ENCODE peak calls at places on chromosome 22, in five cellular contexts. L is brain microvascular endothelial cell, W is kidney epithelial cell, H is GM23338, T is GM06990. M is an unnamed sample.

GRCh38 chr22:37032535-37033460 is 13.3 kb downstream of the MPST start:
- DNase-seq in L (no peak), W (peak; percentile 83), H (peak; percentile 54), T (no peak), M (peak; percentile 93)

GRCh38 chr22:47940211-47940610 is 1177.8 kb downstream of the TBC1D22A start:
- DNase-seq in L (no peak), W (no peak), H (no peak), T (no peak), M (no peak)

GRCh38 chr22:26681395-26681821 is 24.0 kb downstream of the MIAT start:
- DNase-seq in L (peak; percentile 88), W (no peak), H (peak; percentile 90), T (no peak), M (no peak)

GRCh38 chr22:50045211-50046018 is 12.7 kb downstream of the TTLL8 start:
- DNase-seq in L (no peak), W (no peak), H (no peak), T (no peak), M (no peak)

GRCh38 chr22:17085277-17086091 is 684 bp downstream of the IL17RA start:
- DNase-seq in L (no peak), W (no peak), H (peak; percentile 46), T (peak; percentile 49), M (no peak)

GRCh38 chr22:28923826-28924732 is 40.7 kb downstream of the ZNRF3 start:
- DNase-seq in L (no peak), W (no peak), H (peak; percentile 30), T (no peak), M (no peak)

GRCh38 chr22:30609260-30610185 is 2.5 kb downstream of the TCN2 start:
- DNase-seq in L (peak; percentile 80), W (peak; percentile 81), H (peak; percentile 15), T (peak; percentile 47), M (peak; percentile 81)

GRCh38 chr22:37079668-37080171 is 28.2 kb downstream of the KCTD17 start:
- DNase-seq in L (peak; percentile 21), W (no peak), H (no peak), T (no peak), M (no peak)

GRCh38 chr22:30324008-30324730 is 2.6 kb downstream of the TBC1D10A start:
- DNase-seq in L (no peak), W (no peak), H (no peak), T (no peak), M (no peak)

GRCh38 chr22:49763696-49764095 is 64.0 kb downstream of the BRD1 start:
- DNase-seq in L (no peak), W (no peak), H (no peak), T (no peak), M (no peak)

GRCh38 chr22:39690901-39691620 is 120.5 kb downstream of the CACNA1I start:
- DNase-seq in L (no peak), W (no peak), H (peak; percentile 74), T (no peak), M (no peak)

GRCh38 chr22:49147617-49148175 is 680.0 kb downstream of the BRD1 start:
- DNase-seq in L (no peak), W (no peak), H (no peak), T (no peak), M (no peak)

GRCh38 chr22:40954095-40954494 is 2.9 kb downstream of the RBX1 start:
- DNase-seq in L (no peak), W (no peak), H (no peak), T (no peak), M (no peak)

GRCh38 chr22:36027960-36028645 is 521 bp downstream of the RBFOX2 start:
- DNase-seq in L (no peak), W (no peak), H (peak; percentile 74), T (peak; percentile 6), M (no peak)

GRCh38 chr22:37343343-37343742 is 61.0 kb downstream of the CYTH4 start:
- DNase-seq in L (no peak), W (no peak), H (no peak), T (no peak), M (no peak)

GRCh38 chr22:41695211-41695610 is 4.1 kb upstream of the MEI1 start:
- DNase-seq in L (no peak), W (no peak), H (no peak), T (no peak), M (no peak)

GRCh38 chr22:45527456-45527855 is 24.8 kb downstream of the FBLN1 start:
- DNase-seq in L (no peak), W (no peak), H (no peak), T (no peak), M (no peak)

GRCh38 chr22:30423296-30423958 is 2.1 kb upstream of the MTFP1 start:
- DNase-seq in L (no peak), W (no peak), H (peak; percentile 87), T (no peak), M (no peak)

GRCh38 chr22:28950567-28951411 is 67.4 kb downstream of the ZNRF3 start:
- DNase-seq in L (no peak), W (no peak), H (no peak), T (no peak), M (no peak)

GRCh38 chr22:27347951-27348350 is 453.6 kb downstream of the MN1 start:
- DNase-seq in L (no peak), W (peak; percentile 71), H (no peak), T (no peak), M (no peak)

GRCh38 chr22:17633998-17634323 is 4.6 kb upstream of the BCL2L13 start:
- DNase-seq in L (no peak), W (no peak), H (no peak), T (no peak), M (no peak)

DNA sequence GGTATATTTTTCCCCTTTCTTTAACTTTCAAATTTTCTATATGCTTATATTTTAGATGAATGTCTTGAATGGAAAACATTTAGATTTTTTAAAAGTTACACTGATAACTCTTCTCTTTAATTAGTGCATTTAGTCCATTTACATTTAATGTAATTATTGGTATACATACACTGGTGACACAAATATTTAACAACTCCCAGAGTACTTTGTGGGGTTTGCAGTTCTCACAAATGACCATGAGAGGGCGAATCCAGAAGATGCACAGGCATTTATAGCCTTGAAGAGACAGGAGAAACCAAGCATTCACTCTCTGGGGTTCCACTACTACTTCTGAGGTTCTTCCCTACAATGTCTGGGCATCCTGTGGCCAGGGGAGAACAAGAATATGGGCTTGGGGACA is 125.1 kb downstream of the TIMP3 start:
- DNase-seq in L (peak; percentile 39), W (no peak), H (peak; percentile 80), T (no peak), M (peak; percentile 53)
- TF ChIP-seq CTCF in L (peak; percentile 76), W (peak; percentile 70), H (peak; percentile 78), T (peak; percentile 60), M (peak; percentile 58)

DNA sequence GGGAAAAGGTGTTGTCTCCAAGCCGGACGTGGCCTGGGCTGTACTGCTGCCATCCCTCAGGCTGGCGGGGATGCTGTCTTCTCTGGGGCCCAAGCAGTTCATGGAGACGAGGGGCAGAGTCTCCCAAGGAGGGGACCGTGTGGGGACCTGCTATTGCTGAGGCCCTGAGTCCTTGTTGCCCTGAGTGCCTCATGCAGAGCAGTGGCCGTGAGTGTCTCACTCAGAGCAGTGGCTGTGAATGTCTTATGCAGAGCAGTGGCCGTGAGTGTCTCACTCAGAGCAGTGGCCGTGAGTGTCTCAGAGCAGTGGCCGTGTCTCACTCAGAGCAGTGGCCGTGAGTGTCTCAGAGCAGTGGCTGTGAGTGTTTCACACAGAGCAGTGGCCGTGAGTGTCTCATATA is 54.7 kb downstream of the GRAMD4 start:
- DNase-seq in L (no peak), W (no peak), H (no peak), T (no peak), M (no peak)
- H3K4me3 ChIP-seq in L (no peak overlapping the region), W (no peak overlapping the region), H (no peak overlapping the region), T (no peak overlapping the region), M (no peak overlapping the region)

GRCh38 chr22:19937616-19938473 is 3.7 kb upstream of the COMT start:
- DNase-seq in L (no peak), W (no peak), H (no peak), T (no peak), M (no peak)
- H3K27me3 ChIP-seq in L (no peaks in the 10 kb centered on the region), W (no peaks in the 10 kb centered on the region), H (no peaks in the 10 kb centered on the region), T (no peaks in the 10 kb centered on the region), M (no peaks in the 10 kb centered on the region)

GRCh38 chr22:44333847-44334635 is 21.3 kb upstream of the SHISAL1 start:
- DNase-seq in L (no peak), W (no peak), H (no peak), T (no peak), M (no peak)

GRCh38 chr22:44332946-44333345 is 20.2 kb upstream of the SHISAL1 start:
- DNase-seq in L (no peak), W (no peak), H (no peak), T (no peak), M (no peak)

GRCh38 chr22:44335903-44336803 is 23.4 kb upstream of the SHISAL1 start:
- DNase-seq in L (no peak), W (no peak), H (peak; percentile 39), T (no peak), M (peak; percentile 20)

GRCh38 chr22:44336962-44337657 is 24.4 kb upstream of the SHISAL1 start:
- DNase-seq in L (no peak), W (no peak), H (peak; percentile 38), T (no peak), M (peak; percentile 5)

DNA sequence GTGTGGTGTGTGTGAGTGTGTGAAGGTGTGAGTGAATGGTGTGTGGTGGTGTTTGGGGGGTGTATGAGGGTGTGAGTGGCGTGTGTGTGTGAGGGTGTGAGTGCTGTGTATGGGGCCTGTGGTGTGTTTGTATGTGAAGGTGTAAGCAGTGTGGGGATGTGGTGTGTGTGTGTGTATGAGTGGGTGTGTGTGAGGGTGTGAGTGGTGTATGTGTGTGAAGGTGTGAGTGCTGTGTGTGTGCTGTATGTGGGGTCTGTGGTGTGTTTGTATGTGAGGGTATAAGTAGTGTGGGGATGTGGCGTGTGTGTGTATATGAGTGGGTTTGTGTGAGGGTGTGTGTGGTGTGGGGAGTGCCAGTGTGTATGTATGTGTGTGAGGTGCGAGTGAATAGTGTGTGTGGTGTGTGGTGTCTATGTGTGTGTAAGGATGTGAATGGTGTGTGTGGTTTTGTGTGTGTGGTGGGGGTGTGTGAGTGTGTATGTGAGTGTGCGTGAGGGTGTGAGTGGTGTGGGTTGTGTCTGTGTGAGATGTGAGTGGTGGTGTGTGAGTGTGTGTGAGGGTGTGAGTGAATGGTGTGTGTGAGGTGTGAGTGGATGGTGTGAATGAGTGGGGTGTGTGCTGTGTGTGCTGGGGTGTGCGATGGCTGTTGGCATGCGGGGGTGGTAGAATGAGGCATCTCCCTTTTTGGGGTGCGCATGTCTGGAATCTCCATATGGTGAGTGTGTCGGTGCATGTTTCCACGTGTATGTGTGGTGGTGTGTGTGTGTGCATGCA is 22.5 kb upstream of the SHISAL1 start:
- DNase-seq in L (no peak), W (no peak), H (no peak), T (no peak), M (no peak)
- TF ChIP-seq CTCF in L (no peak), W (no peak), H (no peak), T (no peak), M (no peak)